ENCODE peak calls at places on chromosomes 6 and 20, in five cellular contexts. T, Q, W, A and B are unnamed samples.

GRCh38 chr6:169810066-169810989 is 58.9 kb downstream of the ERMARD start:
- DNase-seq in Q (no peak), T (no peak), W (no peak), A (peak; percentile 13), B (no peak)

GRCh38 chr6:3766219-3766618 is 14.7 kb upstream of the PXDC1 start:
- DNase-seq in A (no peak), W (no peak), Q (no peak), T (no peak), B (no peak)

GRCh38 chr6:18595774-18596528 is 208.8 kb downstream of the RNF144B start:
- DNase-seq in T (peak; percentile 28), W (no peak), A (peak; percentile 63), Q (peak; percentile 28), B (peak; percentile 33)

GRCh38 chr20:48957053-48957481 is 35.6 kb downstream of the ARFGEF2 start:
- DNase-seq in A (no peak), Q (no peak), W (no peak), T (no peak), B (peak; percentile 78)

GRCh38 chr20:46520540-46520939 is 7.2 kb upstream of the ZNF334 start:
- DNase-seq in Q (no peak), A (no peak), W (no peak), T (no peak), B (no peak)

GRCh38 chr20:17374086-17374485 is 147.2 kb downstream of the PCSK2 start:
- DNase-seq in A (no peak), Q (no peak), W (no peak), T (no peak), B (no peak)

GRCh38 chr20:51305316-51306052 is 237.0 kb downstream of the NFATC2 start:
- DNase-seq in W (no peak), T (no peak), A (no peak), Q (no peak), B (no peak)

GRCh38 chr6:37320649-37321048 is 33.1 kb upstream of the RNF8 start:
- DNase-seq in A (no peak), Q (no peak), W (no peak), T (no peak), B (no peak)

GRCh38 chr20:45044084-45044573 is 56.8 kb downstream of the KCNS1 start:
- DNase-seq in W (no peak), A (peak; percentile 63), T (no peak), Q (peak; percentile 54), B (peak; percentile 67)

GRCh38 chr6:33967266-33967767 is 163.5 kb upstream of the MLN start:
- DNase-seq in A (no peak), T (no peak), W (no peak), Q (no peak), B (no peak)

GRCh38 chr6:15280023-15280422 is 34.2 kb downstream of the JARID2 start:
- DNase-seq in A (no peak), T (no peak), Q (no peak), W (no peak), B (no peak)

GRCh38 chr6:126033696-126034095 is 47.4 kb downstream of the TRMT11 start:
- DNase-seq in A (peak; percentile 59), T (peak; percentile 6), W (no peak), Q (peak; percentile 83), B (peak; percentile 66)

GRCh38 chr6:92906385-92906784 is 513.0 kb downstream of the EPHA7 start:
- DNase-seq in Q (no peak), W (no peak), T (no peak), A (no peak), B (no peak)

GRCh38 chr6:152669894-152670293 is 27.8 kb upstream of the MYCT1 start:
- DNase-seq in Q (no peak), W (no peak), T (no peak), A (no peak), B (no peak)

GRCh38 chr6:143952947-143953346 is 55.1 kb downstream of the PLAGL1 start:
- DNase-seq in A (no peak), W (no peak), T (no peak), Q (no peak), B (no peak)

GRCh38 chr20:63138855-63139341 is 77.0 kb downstream of the YTHDF1 start:
- DNase-seq in T (no peak), W (no peak), Q (no peak), A (no peak), B (peak; percentile 62)

GRCh38 chr20:11271319-11271718 is 597.5 kb upstream of the JAG1 start:
- DNase-seq in W (no peak), T (no peak), Q (no peak), A (peak; percentile 11), B (no peak)

GRCh38 chr20:59636791-59637370 is 32.5 kb downstream of the PHACTR3 start:
- DNase-seq in T (no peak), W (no peak), Q (no peak), A (no peak), B (no peak)

GRCh38 chr20:6074145-6074561 is 20.3 kb upstream of the LRRN4 start:
- DNase-seq in Q (no peak), W (no peak), T (no peak), A (peak; percentile 49), B (no peak)

GRCh38 chr6:45697605-45698004 is 318.1 kb downstream of the CLIC5 start:
- DNase-seq in W (no peak), Q (peak; percentile 94), A (no peak), T (no peak), B (peak; percentile 100)

GRCh38 chr20:46928580-46929132 is 34.0 kb downstream of the EYA2 start:
- DNase-seq in T (peak; percentile 35), W (no peak), A (no peak), Q (peak; percentile 28), B (no peak)

GRCh38 chr6:23266536-23266935 is 697.2 kb downstream of the HDGFL1 start:
- DNase-seq in T (no peak), W (no peak), A (no peak), Q (no peak), B (no peak)

GRCh38 chr20:21125072-21125848 is 622 bp upstream of the KIZ start:
- DNase-seq in A (peak; percentile 57), T (peak; percentile 54), Q (no peak), W (no peak), B (no peak)

GRCh38 chr6:126267621-126268020 is 72.3 kb upstream of the CENPW start:
- DNase-seq in T (no peak), W (no peak), Q (no peak), A (no peak), B (no peak)

GRCh38 chr6:140071115-140071514 is 696.7 kb upstream of the CITED2 start:
- DNase-seq in Q (peak; percentile 74), A (no peak), T (no peak), W (no peak), B (peak; percentile 49)

GRCh38 chr20:32296412-32296811 is 19.0 kb downstream of the KIF3B start:
- DNase-seq in Q (no peak), A (no peak), T (no peak), W (no peak), B (no peak)

GRCh38 chr20:38161412-38161774 is 3.7 kb downstream of the TGM2 start:
- DNase-seq in A (no peak), Q (no peak), W (no peak), T (no peak), B (no peak)

GRCh38 chr6:11943060-11943459 is 69.1 kb upstream of the HIVEP1 start:
- DNase-seq in Q (no peak), W (no peak), T (no peak), A (no peak), B (no peak)

GRCh38 chr6:22153384-22154158 is 143.3 kb downstream of the PRL start:
- DNase-seq in Q (no peak), T (no peak), W (no peak), A (no peak), B (no peak)

GRCh38 chr6:73679009-73679408 is 17.0 kb upstream of the CD109 start:
- DNase-seq in T (no peak), A (no peak), W (no peak), Q (no peak), B (no peak)

GRCh38 chr6:28537065-28537464 is 11.4 kb downstream of the GPX5 start:
- DNase-seq in Q (no peak), A (no peak), T (no peak), W (no peak), B (no peak)

GRCh38 chr20:3248167-3248992 is 9.4 kb upstream of the SLC4A11 start:
- DNase-seq in T (no peak), A (no peak), Q (no peak), W (no peak), B (no peak)